ENCODE peak calls at places on chromosomes 12 and 14, in seven cellular contexts. Z, V, F, X, L, S and H are unnamed samples. For H3K36me3, the result is how much of the 10 kb centered on the place peaks cover.

GRCh38 chr12:47382305-47382704 is 302.5 kb upstream of the AMIGO2 start:
- DNase-seq in L (no peak), Z (no peak), X (no peak), F (no peak), V (no peak), S (no peak), H (no peak)

GRCh38 chr12:94326727-94327126 is 132.9 kb downstream of the CEP83 start:
- DNase-seq in X (no peak), V (no peak), S (no peak), L (no peak), F (no peak), Z (no peak), H (no peak)

GRCh38 chr12:64385468-64385867 is 5.1 kb downstream of the C12orf56 start:
- DNase-seq in X (no peak), F (no peak), Z (no peak), L (no peak), V (no peak), S (no peak), H (no peak)

GRCh38 chr14:63713058-63713457 is 14.8 kb downstream of the SGPP1 start:
- DNase-seq in Z (no peak), V (no peak), X (no peak), F (no peak), L (no peak), S (no peak), H (no peak)

GRCh38 chr12:104815935-104816334 is 142.2 kb downstream of the SLC41A2 start:
- DNase-seq in L (no peak), V (no peak), F (no peak), Z (no peak), X (no peak), S (no peak), H (no peak)

GRCh38 chr12:44774815-44775411 is 101.2 kb downstream of the NELL2 start:
- DNase-seq in S (peak), X (no peak), F (peak), Z (peak), V (no peak), L (peak), H (peak)

GRCh38 chr14:58844544-58844943 is 206.8 kb downstream of the DACT1 start:
- DNase-seq in F (no peak), L (no peak), X (no peak), V (no peak), Z (no peak), S (no peak), H (no peak)

GRCh38 chr12:112194601-112195247 is 69.4 kb downstream of the TRAFD1 start:
- DNase-seq in X (no peak), Z (no peak), V (no peak), S (no peak), F (no peak), L (no peak), H (no peak)

GRCh38 chr12:65536876-65537661 is 258.6 kb downstream of the MSRB3 start:
- DNase-seq in X (no peak), F (peak), Z (no peak), S (peak), V (no peak), L (peak), H (no peak)

GRCh38 chr12:63151898-63152700 is 1.1 kb upstream of the AVPR1A start:
- DNase-seq in S (peak), V (no peak), L (peak), Z (peak), X (no peak), F (peak), H (no peak)

GRCh38 chr14:87748558-87748957 is 244.4 kb downstream of the GALC start:
- DNase-seq in S (no peak), X (no peak), L (no peak), F (no peak), Z (no peak), V (no peak), H (no peak)

GRCh38 chr12:6363330-6364036 is 11.9 kb downstream of the SCNN1A start:
- DNase-seq in F (peak), L (peak), Z (peak), V (no peak), X (peak), S (peak), H (peak)

GRCh38 chr14:103847439-103847953 is at the start of gene PPP1R13B:
- DNase-seq in S (peak), X (peak), Z (peak), F (peak), L (peak), V (no peak), H (peak)
- H3K27ac ChIP-seq in S (peak), X (peak), Z (no peak), F (peak), L (peak), V (peak), H (peak)

GRCh38 chr12:122614839-122615238 is 87.8 kb downstream of the KNTC1 start:
- DNase-seq in F (no peak), Z (no peak), L (no peak), X (no peak), V (no peak), S (no peak), H (no peak)

GRCh38 chr12:122610911-122611310 is 83.9 kb downstream of the KNTC1 start:
- DNase-seq in F (no peak), L (no peak), Z (no peak), X (no peak), V (no peak), S (no peak), H (no peak)

GRCh38 chr12:122609696-122610095 is 82.6 kb downstream of the KNTC1 start:
- DNase-seq in L (no peak), V (no peak), X (no peak), S (no peak), F (no peak), Z (no peak), H (no peak)
- H3K36me3 ChIP-seq in L (under half), V (under half), X (under half), S (under half), F (under half), Z (half or more), H (under half)

DNA sequence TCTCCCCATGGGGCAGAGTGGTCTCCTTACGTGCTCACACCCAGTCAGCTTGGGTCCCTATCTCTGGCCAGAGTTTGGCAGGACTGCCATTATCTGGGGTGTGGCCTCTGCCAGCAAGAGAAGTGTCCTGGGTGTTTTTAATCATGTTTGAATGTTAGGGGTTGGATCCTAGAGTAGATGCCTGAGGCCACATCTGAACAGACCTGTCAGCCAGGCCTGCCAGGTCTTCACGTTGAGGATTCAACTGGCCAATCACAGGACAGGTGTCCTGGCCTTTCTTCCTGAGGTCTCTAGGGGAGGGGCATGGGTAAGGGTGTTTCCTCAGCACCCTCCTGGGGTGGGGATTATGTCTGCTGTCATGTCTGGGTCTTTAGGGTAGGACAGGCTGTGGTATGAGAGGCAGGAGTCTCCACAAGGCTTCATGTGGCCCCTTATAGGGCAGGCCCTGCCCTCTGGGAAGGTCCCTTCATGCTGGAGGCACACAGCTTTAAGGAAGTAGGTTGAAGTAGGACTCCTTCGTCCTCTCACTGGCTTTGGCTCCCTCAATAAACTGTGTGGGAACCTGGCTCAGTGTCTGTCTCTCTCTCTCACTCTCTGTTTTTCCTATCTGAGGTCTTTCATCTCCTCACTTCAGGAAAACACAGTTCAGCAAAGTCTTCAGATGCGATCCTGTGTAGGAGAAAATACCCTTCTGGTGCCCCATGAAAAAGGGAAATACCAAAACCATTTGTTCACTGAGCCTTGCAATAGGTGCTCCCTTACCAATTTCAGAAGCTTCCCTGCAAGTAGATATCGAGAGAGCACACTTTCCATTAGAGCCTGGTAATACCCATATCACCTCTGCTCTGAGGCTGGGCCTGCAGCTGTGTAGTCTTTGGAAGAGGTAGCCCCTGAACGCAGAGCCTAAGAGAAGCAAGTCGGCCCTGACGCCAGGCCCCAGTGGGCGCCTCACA is 6.7 kb upstream of the FITM1 start:
- DNase-seq in L (no peak), F (no peak), S (no peak), Z (no peak), X (no peak), V (no peak), H (no peak)
- TF ChIP-seq POLR2A in L (no peak), F (no peak), S (no peak), Z (no peak), X (no peak), V (no peak), H (no peak)

GRCh38 chr12:122858591-122859302 is 23.5 kb downstream of the HIP1R start:
- DNase-seq in Z (no peak), X (no peak), L (no peak), V (no peak), S (no peak), F (no peak), H (no peak)

GRCh38 chr12:122860854-122861585 is 25.8 kb downstream of the HIP1R start:
- DNase-seq in V (no peak), L (no peak), S (no peak), Z (no peak), F (no peak), X (peak), H (no peak)

GRCh38 chr12:122860052-122860853 is 25.0 kb downstream of the HIP1R start:
- DNase-seq in L (peak), F (peak), S (peak), Z (peak), V (no peak), X (peak), H (peak)

GRCh38 chr12:122858171-122858570 is 22.9 kb downstream of the HIP1R start:
- DNase-seq in V (no peak), Z (no peak), L (no peak), X (no peak), S (no peak), F (no peak), H (no peak)

DNA sequence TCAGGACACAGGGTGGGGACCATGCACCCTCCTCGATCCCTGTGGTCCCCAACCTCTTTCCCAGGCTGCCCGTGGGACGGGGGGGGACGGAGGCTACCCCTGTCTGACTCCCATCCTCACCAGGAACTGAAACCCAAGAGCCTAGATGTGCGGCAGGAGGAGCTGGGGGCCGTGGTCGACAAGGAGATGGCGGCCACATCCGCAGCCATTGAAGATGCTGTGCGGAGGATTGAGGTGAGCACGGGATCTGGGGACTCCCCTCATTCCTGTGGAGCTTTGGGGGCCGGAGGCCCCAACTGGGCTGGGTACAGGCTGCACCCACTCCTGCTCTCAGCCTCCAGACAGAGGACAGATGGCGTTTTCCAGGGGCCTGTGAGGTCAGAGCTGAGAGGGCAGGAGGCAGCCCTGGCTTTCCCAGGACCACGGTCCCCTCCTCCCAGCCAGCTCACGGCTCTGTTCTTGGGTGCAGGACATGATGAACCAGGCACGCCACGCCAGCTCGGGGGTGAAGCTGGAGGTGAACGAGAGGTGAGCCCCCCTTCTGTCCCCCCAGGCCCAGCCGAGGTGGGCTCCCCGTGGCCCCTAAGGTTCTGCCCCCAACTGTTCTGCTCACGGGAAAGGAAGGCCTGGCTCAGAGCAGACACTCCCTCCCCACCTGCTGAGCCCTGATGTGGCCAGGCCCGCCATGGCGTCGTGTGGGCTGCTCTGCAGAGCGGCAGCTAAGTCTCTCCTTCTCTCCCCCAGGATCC is 24.2 kb downstream of the HIP1R start:
- DNase-seq in V (no peak), F (no peak), L (no peak), Z (no peak), S (no peak), X (no peak), H (no peak)
- H3K27ac ChIP-seq in V (no peak), F (peak), L (no peak), Z (no peak), S (peak), X (no peak), H (no peak)

DNA sequence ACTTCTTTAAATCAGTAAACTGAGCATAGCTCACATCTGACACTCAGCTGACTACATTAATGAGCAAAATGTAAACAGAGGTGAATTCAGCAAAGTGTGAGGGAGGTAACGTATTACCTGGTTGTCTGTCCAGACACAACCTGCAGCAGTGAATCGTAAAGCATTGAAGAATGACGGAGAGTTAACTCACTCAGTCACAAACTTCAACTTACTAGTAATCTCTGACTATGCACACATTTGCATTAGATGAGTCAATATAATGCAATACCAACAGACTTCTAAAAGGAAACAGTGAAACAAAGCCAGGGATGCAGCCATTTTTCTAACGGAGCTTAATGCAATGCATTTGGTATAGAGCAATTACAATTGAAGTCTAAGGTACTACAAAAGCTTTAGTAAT is 40.0 kb downstream of the STX2 start:
- DNase-seq in Z (no peak), X (no peak), F (no peak), S (no peak), V (no peak), L (no peak), H (no peak)
- H3K36me3 ChIP-seq in Z (half or more), X (half or more), F (under half), S (under half), V (under half), L (under half), H (under half)

DNA sequence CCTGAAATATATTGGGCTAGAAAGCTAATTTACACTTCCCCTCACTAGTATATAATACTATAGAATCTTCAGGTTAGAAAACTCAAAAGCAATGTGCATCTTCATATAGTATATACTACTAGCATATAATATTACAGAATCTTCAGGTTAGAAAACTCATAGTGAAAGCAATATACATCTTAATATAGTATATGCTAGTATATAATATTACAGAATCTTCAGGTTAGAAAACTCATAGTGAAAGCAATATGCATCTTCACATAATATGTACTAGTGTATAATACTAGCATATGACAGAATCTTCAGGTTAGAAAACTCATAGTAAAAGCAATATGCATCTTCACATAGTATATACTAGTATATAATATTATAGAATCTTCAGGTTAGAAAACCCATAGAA is 329.6 kb downstream of the ZFP36L1 start:
- DNase-seq in X (no peak), V (no peak), L (no peak), S (no peak), F (no peak), Z (no peak), H (no peak)
- TF ChIP-seq POLR2A in X (no peak), V (no peak), L (no peak), S (no peak), F (no peak), Z (no peak), H (no peak)

GRCh38 chr14:101109347-101109638 is 205.8 kb upstream of the RTL1 start:
- DNase-seq in L (no peak), S (no peak), V (no peak), X (no peak), F (no peak), Z (no peak), H (peak)

GRCh38 chr14:101111620-101112290 is 208.2 kb upstream of the RTL1 start:
- DNase-seq in Z (no peak), L (no peak), V (no peak), F (no peak), S (no peak), X (no peak), H (peak)

GRCh38 chr14:101109981-101110728 is 206.6 kb upstream of the RTL1 start:
- DNase-seq in Z (no peak), S (no peak), X (no peak), L (no peak), F (no peak), V (no peak), H (peak)

GRCh38 chr14:101112351-101113107 is 209.0 kb upstream of the RTL1 start:
- DNase-seq in S (no peak), V (no peak), F (no peak), L (no peak), X (no peak), Z (no peak), H (peak)

DNA sequence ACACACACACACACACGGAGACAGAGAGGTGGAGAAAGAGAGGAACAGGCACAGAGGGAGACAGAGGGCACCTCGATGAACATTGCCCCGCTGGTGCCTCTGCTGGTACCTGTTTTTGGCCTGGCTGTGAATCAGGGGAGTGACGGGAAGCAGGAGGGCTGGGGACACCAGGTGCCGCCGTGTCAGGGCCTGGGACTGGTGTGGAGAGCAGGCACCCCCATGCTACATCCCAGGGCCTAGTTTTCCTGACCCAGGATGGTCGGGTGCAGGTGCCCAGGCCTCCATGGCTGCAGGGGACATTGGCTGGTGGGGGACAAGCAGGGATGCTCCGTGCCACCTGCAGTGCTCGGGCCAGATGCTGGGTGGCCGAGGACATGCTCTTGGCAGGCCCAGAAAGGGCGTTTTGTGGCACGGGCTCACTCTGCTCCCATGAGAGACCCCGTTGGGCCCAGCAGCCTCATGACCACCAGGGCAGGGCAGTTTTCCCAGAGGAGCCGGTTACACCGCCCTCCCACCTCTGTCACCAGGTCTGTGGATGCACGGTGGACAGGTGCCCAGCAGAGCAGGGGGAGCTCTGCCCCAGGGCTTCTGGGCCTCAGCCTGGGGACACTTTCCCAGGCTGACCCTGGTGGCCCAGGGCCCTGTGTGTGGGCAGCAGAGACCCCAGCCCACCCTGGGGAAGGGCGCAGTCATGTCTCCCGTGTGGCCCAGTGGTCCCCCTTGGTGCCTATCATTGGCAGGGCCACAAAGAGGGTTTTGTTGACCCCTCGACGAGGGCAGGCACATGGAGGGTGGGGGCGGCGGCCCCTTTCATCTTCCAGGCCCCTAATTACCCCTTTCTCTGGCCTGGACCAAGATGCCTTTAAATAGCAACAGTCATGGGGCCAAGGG is 207.5 kb upstream of the RTL1 start:
- DNase-seq in L (no peak), X (no peak), F (no peak), Z (no peak), S (no peak), V (no peak), H (no peak)
- H3K27ac ChIP-seq in L (no peak), X (no peak), F (no peak), Z (no peak), S (no peak), V (no peak), H (no peak)

DNA sequence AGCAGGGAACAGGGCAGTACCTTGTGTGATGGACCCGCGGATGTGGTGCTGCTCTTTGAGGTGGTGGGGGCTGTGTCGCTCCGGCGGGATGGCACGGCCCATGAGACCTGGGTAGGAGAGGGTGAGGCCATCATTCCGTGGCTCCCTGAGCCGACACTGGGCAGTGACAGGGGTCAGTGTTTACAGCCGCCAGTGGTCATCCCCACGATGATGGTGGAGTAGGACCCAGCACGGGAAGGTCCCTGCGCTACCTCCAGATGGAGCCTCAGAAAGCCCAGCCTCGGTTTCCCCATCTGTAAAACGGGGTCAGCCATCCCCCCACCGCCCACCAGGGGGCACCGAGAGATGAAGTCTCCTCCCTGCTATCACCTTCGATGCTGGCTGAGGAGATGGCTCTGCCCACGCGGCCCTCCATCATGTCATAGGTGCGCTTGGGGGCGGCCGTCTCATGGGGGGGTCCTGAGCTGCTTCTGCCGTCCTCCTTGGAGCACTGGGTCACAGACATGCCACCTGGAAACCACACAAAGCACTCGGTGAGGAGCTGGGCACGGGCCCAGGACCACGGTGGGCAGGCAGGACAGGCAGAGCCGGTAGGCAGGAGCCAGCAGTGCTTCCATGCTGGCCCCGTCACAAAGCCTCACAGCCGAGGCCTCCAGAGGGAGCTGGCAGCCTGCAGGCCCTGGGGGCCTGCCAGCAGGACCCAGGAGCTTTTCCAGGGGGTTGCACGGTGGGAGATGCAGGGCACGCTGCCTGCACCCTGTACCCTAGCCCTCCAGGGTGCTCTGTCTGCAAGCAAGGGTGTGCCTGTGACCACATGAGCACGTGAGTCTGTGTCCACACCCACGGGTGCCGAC is 53.1 kb downstream of the RFLNA start:
- DNase-seq in X (no peak), F (no peak), S (no peak), V (no peak), L (no peak), Z (peak), H (no peak)
- H3K36me3 ChIP-seq in X (half or more), F (half or more), S (under half), V (half or more), L (under half), Z (half or more), H (under half)